ENCODE peak calls at places on chromosome 2, in four cellular contexts. One of them, this sample, is unnamed.

GRCh38 chr2:23475036-23475435 is 90.1 kb downstream of the KLHL29 start:
- DNase-seq in WTC11: no peak
- DNase-seq in HepG2: no peak
- DNase-seq in GM12878: no peak
- DNase-seq in this sample: no peak

GRCh38 chr2:96876036-96876810 is 6.3 kb upstream of the SEMA4C start:
- DNase-seq in WTC11: no peak
- DNase-seq in HepG2: no peak
- DNase-seq in GM12878: no peak
- DNase-seq in this sample: no peak

GRCh38 chr2:233824373-233824772 is 30.0 kb downstream of the HJURP start:
- DNase-seq in GM12878: no peak
- DNase-seq in HepG2: no peak
- DNase-seq in WTC11: no peak
- DNase-seq in this sample: no peak

GRCh38 chr2:20917724-20918572 is 95.0 kb upstream of the LDAH start:
- DNase-seq in HepG2: no peak
- DNase-seq in WTC11: no peak
- DNase-seq in GM12878: no peak
- DNase-seq in this sample: no peak

GRCh38 chr2:111032721-111033532 is 87.8 kb upstream of the BCL2L11 start:
- DNase-seq in GM12878: no peak
- DNase-seq in HepG2: peak; percentile 81
- DNase-seq in WTC11: no peak
- DNase-seq in this sample: no peak

GRCh38 chr2:234679766-234680687 is 183.1 kb upstream of the ARL4C start:
- DNase-seq in WTC11: no peak
- DNase-seq in GM12878: no peak
- DNase-seq in HepG2: peak; percentile 98
- DNase-seq in this sample: no peak

GRCh38 chr2:217293607-217294006 is 433.7 kb upstream of the TNP1 start:
- DNase-seq in GM12878: no peak
- DNase-seq in HepG2: no peak
- DNase-seq in WTC11: no peak
- DNase-seq in this sample: no peak

GRCh38 chr2:211674715-211675114 is 863.9 kb downstream of the ERBB4 start:
- DNase-seq in WTC11: no peak
- DNase-seq in GM12878: no peak
- DNase-seq in HepG2: no peak
- DNase-seq in this sample: no peak

GRCh38 chr2:37615808-37616673 is 55.4 kb downstream of the CDC42EP3 start:
- DNase-seq in HepG2: no peak
- DNase-seq in GM12878: no peak
- DNase-seq in WTC11: no peak
- DNase-seq in this sample: no peak

GRCh38 chr2:19139386-19139785 is 219.0 kb downstream of the OSR1 start:
- DNase-seq in HepG2: no peak
- DNase-seq in WTC11: no peak
- DNase-seq in GM12878: no peak
- DNase-seq in this sample: no peak

GRCh38 chr2:152395132-152396024 is 60.4 kb downstream of the FMNL2 start:
- DNase-seq in GM12878: no peak
- DNase-seq in HepG2: no peak
- DNase-seq in WTC11: no peak
- DNase-seq in this sample: no peak

GRCh38 chr2:140786585-140786984 is 1344.2 kb downstream of the LRP1B start:
- DNase-seq in GM12878: no peak
- DNase-seq in HepG2: no peak
- DNase-seq in WTC11: no peak
- DNase-seq in this sample: no peak

GRCh38 chr2:70959851-70960832 is 18.3 kb upstream of the ANKRD53 start:
- DNase-seq in HepG2: no peak
- DNase-seq in WTC11: peak; percentile 72
- DNase-seq in GM12878: no peak
- DNase-seq in this sample: peak; percentile 42

GRCh38 chr2:172270278-172271079 is 156.9 kb upstream of the ITGA6 start:
- DNase-seq in GM12878: no peak
- DNase-seq in HepG2: peak; percentile 50
- DNase-seq in WTC11: peak; percentile 62
- DNase-seq in this sample: no peak

GRCh38 chr2:72271766-72272615 is 124.3 kb upstream of the CYP26B1 start:
- DNase-seq in HepG2: no peak
- DNase-seq in WTC11: no peak
- DNase-seq in GM12878: no peak
- DNase-seq in this sample: no peak

GRCh38 chr2:45241061-45241561 is 231.9 kb upstream of the SIX2 start:
- DNase-seq in HepG2: no peak
- DNase-seq in WTC11: no peak
- DNase-seq in GM12878: no peak
- DNase-seq in this sample: no peak
- TF ChIP-seq CBFB in HepG2: no peak
- TF ChIP-seq CBFB in WTC11: no peak
- TF ChIP-seq CBFB in GM12878: no peak
- TF ChIP-seq CBFB in this sample: no peak

GRCh38 chr2:216284708-216285107 is 87.6 kb downstream of the MARCHF4 start:
- DNase-seq in GM12878: no peak
- DNase-seq in WTC11: no peak
- DNase-seq in HepG2: no peak
- DNase-seq in this sample: no peak

GRCh38 chr2:216286616-216287231 is 85.6 kb downstream of the MARCHF4 start:
- DNase-seq in HepG2: no peak
- DNase-seq in GM12878: no peak
- DNase-seq in WTC11: no peak
- DNase-seq in this sample: peak; percentile 10

GRCh38 chr2:216287251-216287650 is 85.0 kb downstream of the MARCHF4 start:
- DNase-seq in WTC11: no peak
- DNase-seq in HepG2: peak; percentile 67
- DNase-seq in GM12878: no peak
- DNase-seq in this sample: no peak

GRCh38 chr2:216283038-216283900 is 89.0 kb downstream of the MARCHF4 start:
- DNase-seq in HepG2: peak; percentile 38
- DNase-seq in WTC11: peak; percentile 93
- DNase-seq in GM12878: no peak
- DNase-seq in this sample: peak; percentile 56

GRCh38 chr2:216285641-216286156 is 86.6 kb downstream of the MARCHF4 start:
- DNase-seq in WTC11: no peak
- DNase-seq in GM12878: no peak
- DNase-seq in HepG2: no peak
- DNase-seq in this sample: no peak
- TF ChIP-seq CBFB in WTC11: no peak
- TF ChIP-seq CBFB in GM12878: no peak
- TF ChIP-seq CBFB in HepG2: no peak
- TF ChIP-seq CBFB in this sample: no peak

GRCh38 chr2:100929142-100929541 is 72.9 kb upstream of the RPL31 start:
- DNase-seq in GM12878: no peak
- DNase-seq in WTC11: no peak
- DNase-seq in HepG2: no peak
- DNase-seq in this sample: no peak
- TF ChIP-seq CBFB in GM12878: no peak
- TF ChIP-seq CBFB in WTC11: no peak
- TF ChIP-seq CBFB in HepG2: no peak
- TF ChIP-seq CBFB in this sample: no peak

DNA sequence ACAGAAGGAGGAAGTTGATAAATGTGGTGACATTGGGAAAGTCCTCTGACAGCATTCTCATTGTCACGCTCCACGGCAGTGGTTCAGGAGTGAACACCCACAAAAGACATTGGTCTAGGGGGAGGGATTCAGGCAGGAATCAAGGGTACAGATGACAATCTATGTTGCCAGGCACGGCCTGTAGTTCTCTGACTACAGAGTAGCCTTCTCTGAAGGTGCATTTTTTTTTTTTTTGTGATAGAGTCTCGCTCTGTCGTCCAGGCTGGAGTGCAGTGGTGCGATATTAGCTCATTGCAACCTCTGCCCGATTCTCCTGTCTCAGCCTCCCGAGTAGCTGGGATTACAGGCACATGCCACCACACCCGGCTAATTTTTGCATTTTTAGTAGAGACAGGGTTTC is 7.4 kb upstream of the MOB1A start:
- DNase-seq in GM12878: peak; percentile 98
- DNase-seq in HepG2: no peak
- DNase-seq in WTC11: no peak
- DNase-seq in this sample: peak; percentile 44
- TF ChIP-seq CBFB in GM12878: peak; percentile 31
- TF ChIP-seq CBFB in HepG2: no peak
- TF ChIP-seq CBFB in WTC11: no peak
- TF ChIP-seq CBFB in this sample: no peak

GRCh38 chr2:101493074-101493473 is 18.2 kb upstream of the RFX8 start:
- DNase-seq in HepG2: no peak
- DNase-seq in WTC11: no peak
- DNase-seq in GM12878: no peak
- DNase-seq in this sample: no peak
- TF ChIP-seq CBFB in HepG2: no peak
- TF ChIP-seq CBFB in WTC11: no peak
- TF ChIP-seq CBFB in GM12878: no peak
- TF ChIP-seq CBFB in this sample: no peak

GRCh38 chr2:241796610-241797138 is 12.3 kb upstream of the NEU4 start:
- DNase-seq in HepG2: no peak
- DNase-seq in GM12878: no peak
- DNase-seq in WTC11: no peak
- DNase-seq in this sample: no peak

GRCh38 chr2:241795021-241795999 is 13.7 kb upstream of the NEU4 start:
- DNase-seq in HepG2: no peak
- DNase-seq in WTC11: no peak
- DNase-seq in GM12878: no peak
- DNase-seq in this sample: peak; percentile 3

GRCh38 chr2:241794250-241794823 is 14.7 kb upstream of the NEU4 start:
- DNase-seq in GM12878: no peak
- DNase-seq in WTC11: no peak
- DNase-seq in HepG2: no peak
- DNase-seq in this sample: no peak

GRCh38 chr2:241797441-241798080 is 11.4 kb upstream of the NEU4 start:
- DNase-seq in HepG2: no peak
- DNase-seq in WTC11: no peak
- DNase-seq in GM12878: no peak
- DNase-seq in this sample: no peak

DNA sequence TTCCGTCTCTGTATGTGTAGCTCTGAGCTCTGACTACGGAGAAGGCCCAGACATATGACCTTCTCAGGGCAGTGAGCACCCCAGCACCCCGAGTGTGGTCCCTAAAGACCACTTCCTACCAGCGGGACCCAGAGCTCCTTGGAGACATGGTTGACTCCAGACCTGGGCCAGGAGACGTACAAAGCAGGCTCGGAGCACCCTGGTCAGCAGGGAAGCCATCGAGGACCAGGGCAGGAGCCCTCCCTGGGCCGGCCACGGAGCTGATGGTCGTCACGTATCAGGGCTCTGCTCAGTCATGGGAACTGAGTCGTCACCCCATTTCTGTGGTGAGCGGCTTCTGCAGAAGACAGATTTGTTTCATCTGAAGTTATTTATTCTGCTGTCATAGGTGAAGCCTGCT is 12.8 kb upstream of the NEU4 start:
- DNase-seq in GM12878: no peak
- DNase-seq in WTC11: no peak
- DNase-seq in HepG2: no peak
- DNase-seq in this sample: no peak
- TF ChIP-seq CBFB in GM12878: no peak
- TF ChIP-seq CBFB in WTC11: no peak
- TF ChIP-seq CBFB in HepG2: no peak
- TF ChIP-seq CBFB in this sample: no peak

GRCh38 chr2:44477657-44478414 is 116.1 kb downstream of the CAMKMT start:
- DNase-seq in GM12878: no peak
- DNase-seq in WTC11: no peak
- DNase-seq in HepG2: no peak
- DNase-seq in this sample: no peak
- TF ChIP-seq CBFB in GM12878: no peak
- TF ChIP-seq CBFB in WTC11: no peak
- TF ChIP-seq CBFB in HepG2: no peak
- TF ChIP-seq CBFB in this sample: no peak

GRCh38 chr2:196315388-196316049 is 144.1 kb upstream of the STK17B start:
- DNase-seq in GM12878: no peak
- DNase-seq in HepG2: no peak
- DNase-seq in WTC11: no peak
- DNase-seq in this sample: no peak

GRCh38 chr2:196314780-196315179 is 143.4 kb upstream of the STK17B start:
- DNase-seq in HepG2: no peak
- DNase-seq in GM12878: no peak
- DNase-seq in WTC11: no peak
- DNase-seq in this sample: no peak

GRCh38 chr2:196316050-196316430 is 144.7 kb upstream of the STK17B start:
- DNase-seq in WTC11: no peak
- DNase-seq in HepG2: no peak
- DNase-seq in GM12878: no peak
- DNase-seq in this sample: no peak

GRCh38 chr2:196322963-196323810 is 151.8 kb upstream of the STK17B start:
- DNase-seq in GM12878: no peak
- DNase-seq in HepG2: no peak
- DNase-seq in WTC11: no peak
- DNase-seq in this sample: no peak

DNA sequence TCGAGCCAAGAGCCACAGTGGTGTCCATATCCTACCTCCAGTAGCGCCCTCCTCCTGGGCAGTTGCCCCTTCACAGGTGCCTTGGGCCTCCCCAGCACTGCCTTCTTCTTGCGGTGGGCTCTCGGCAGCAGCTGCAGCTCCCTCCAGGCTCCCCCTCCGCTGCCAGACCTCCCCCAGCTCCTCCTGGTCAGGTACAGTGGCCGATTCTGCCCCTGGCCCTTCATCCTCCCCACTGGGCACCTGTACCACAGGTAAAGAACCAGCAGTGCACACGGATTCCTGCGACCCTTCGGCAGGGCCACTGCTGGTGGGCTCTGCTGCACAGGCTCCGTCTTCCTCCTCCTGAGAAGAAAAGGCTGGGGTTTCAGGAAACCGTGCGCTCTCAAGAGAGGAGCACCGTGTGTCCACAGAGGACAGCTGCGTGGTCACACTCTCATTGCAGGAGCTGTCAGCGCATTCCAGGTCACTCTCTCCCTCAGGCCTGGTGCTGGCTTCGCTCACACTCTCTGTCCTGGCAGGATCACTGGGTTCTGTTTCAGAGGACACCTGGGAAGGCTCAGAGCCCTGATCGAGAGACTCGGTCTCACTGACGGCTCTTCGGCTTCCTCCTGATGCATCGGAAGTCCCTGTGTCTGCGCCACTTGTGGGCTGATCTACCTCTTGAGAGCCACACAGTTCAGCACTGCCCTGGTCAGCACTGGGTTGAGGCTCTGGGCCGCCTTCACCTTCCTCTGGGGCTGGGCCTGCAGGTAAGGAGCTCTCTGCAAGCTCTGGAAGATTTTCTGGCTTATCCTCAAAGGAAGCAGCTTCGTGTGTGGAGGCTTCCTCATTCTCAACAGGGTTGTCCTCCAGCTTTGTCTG is 147.4 kb upstream of the STK17B start:
- DNase-seq in HepG2: no peak
- DNase-seq in WTC11: no peak
- DNase-seq in GM12878: no peak
- DNase-seq in this sample: no peak
- TF ChIP-seq CBFB in HepG2: no peak
- TF ChIP-seq CBFB in WTC11: no peak
- TF ChIP-seq CBFB in GM12878: no peak
- TF ChIP-seq CBFB in this sample: no peak

This sample was measured in K562.